ENCODE peak calls at places on chromosomes 13 and 19, in eight cellular contexts. Q is OCI-LY7, P is astrocyte, W is IMR-90, Z is mesendoderm, H is tibial artery, A is heart left ventricle, R is ovary. Y is an unnamed sample.

GRCh38 chr13:30581582-30581981 is 36.1 kb upstream of the USPL1 start:
- DNase-seq in Q (peak), P (no peak), W (peak), Z (peak), H (no peak), A (no peak), R (no peak), Y (no peak)

GRCh38 chr13:113528101-113528797 is 37.7 kb upstream of the DCUN1D2 start:
- DNase-seq in Q (no peak), P (no peak), W (no peak), Z (no peak), H (peak), A (no peak), R (no peak), Y (no peak)

GRCh38 chr19:37981785-37982475 is 74.9 kb downstream of the SIPA1L3 start:
- DNase-seq in Q (no peak), P (peak), W (peak), Z (no peak), H (peak), A (no peak), R (no peak), Y (no peak)

GRCh38 chr19:4457654-4458406 is at the start of gene UBXN6:
- DNase-seq in Q (peak), P (peak), W (peak), Z (peak), H (peak), A (peak), R (peak), Y (peak)

GRCh38 chr13:27960362-27961226 is 8.5 kb downstream of the CDX2 start:
- DNase-seq in Q (no peak), P (no peak), W (no peak), Z (peak), H (no peak), A (no peak), R (no peak), Y (peak)

GRCh38 chr19:5718032-5718578 is 1.8 kb downstream of the LONP1 start:
- DNase-seq in Q (no peak), P (peak), W (peak), Z (no peak), H (no peak), A (no peak), R (no peak), Y (peak)

GRCh38 chr19:13795595-13796300 is 505 bp downstream of the ZSWIM4 start:
- DNase-seq in Q (no peak), P (no peak), W (peak), Z (no peak), H (peak), A (no peak), R (peak), Y (no peak)

GRCh38 chr13:19860884-19861655 is 2.4 kb downstream of the ZMYM5 start:
- DNase-seq in Q (peak), P (peak), W (peak), Z (peak), H (no peak), A (no peak), R (no peak), Y (peak)

GRCh38 chr13:59641261-59641660 is 522.5 kb downstream of the DIAPH3 start:
- DNase-seq in Q (no peak), P (no peak), W (no peak), Z (peak), H (no peak), A (no peak), R (no peak), Y (no peak)

GRCh38 chr13:75481176-75482069 is 546 bp downstream of the TBC1D4 start:
- DNase-seq in Q (peak), P (no peak), W (no peak), Z (peak), H (peak), A (peak), R (peak), Y (no peak)

GRCh38 chr19:50705422-50706019 is 14.1 kb downstream of the SHANK1 start:
- DNase-seq in Q (peak), P (no peak), W (peak), Z (peak), H (no peak), A (no peak), R (no peak), Y (peak)

GRCh38 chr13:26168276-26168814 is 53.8 kb downstream of the RNF6 start:
- DNase-seq in Q (no peak), P (no peak), W (peak), Z (no peak), H (no peak), A (no peak), R (no peak), Y (peak)

GRCh38 chr13:41827507-41828213 is 133.2 kb downstream of the VWA8 start:
- DNase-seq in Q (no peak), P (peak), W (peak), Z (no peak), H (peak), A (no peak), R (peak), Y (peak)

GRCh38 chr19:39679791-39680168 is 24.1 kb downstream of the LGALS16 start:
- DNase-seq in Q (no peak), P (no peak), W (no peak), Z (no peak), H (no peak), A (no peak), R (no peak), Y (no peak)

GRCh38 chr13:60990032-60990733 is 425.5 kb downstream of the PCDH20 start:
- DNase-seq in Q (peak), P (no peak), W (no peak), Z (peak), H (no peak), A (no peak), R (no peak), Y (no peak)

GRCh38 chr13:76329004-76329403 is 557.2 kb downstream of the KCTD12 start:
- DNase-seq in Q (no peak), P (no peak), W (no peak), Z (no peak), H (no peak), A (no peak), R (no peak), Y (no peak)

GRCh38 chr19:38650180-38650775 is 2.8 kb downstream of the ACTN4 start:
- DNase-seq in Q (no peak), P (no peak), W (no peak), Z (no peak), H (no peak), A (no peak), R (no peak), Y (no peak)

GRCh38 chr13:91280806-91281205 is 66.7 kb upstream of the MIR17HG start:
- DNase-seq in Q (no peak), P (no peak), W (no peak), Z (no peak), H (no peak), A (no peak), R (no peak), Y (no peak)

GRCh38 chr13:45967589-45967988 is 85.0 kb downstream of the ZC3H13 start:
- DNase-seq in Q (no peak), P (no peak), W (no peak), Z (no peak), H (no peak), A (no peak), R (no peak), Y (no peak)
- H3K4me3 ChIP-seq in Q (no peak), P (no peak), W (no peak), Z (no peak), H (no peak), A (no peak), R (no peak), Y (no peak)

GRCh38 chr13:67229438-67230242 is 496 bp downstream of the PCDH9 start:
- DNase-seq in Q (peak), P (peak), W (peak), Z (peak), H (no peak), A (no peak), R (no peak), Y (peak)

GRCh38 chr13:67226686-67227085 is 3.5 kb downstream of the PCDH9 start:
- DNase-seq in Q (no peak), P (no peak), W (no peak), Z (no peak), H (no peak), A (no peak), R (no peak), Y (no peak)

GRCh38 chr13:67228909-67229308 is 1.2 kb downstream of the PCDH9 start:
- DNase-seq in Q (peak), P (peak), W (peak), Z (no peak), H (no peak), A (no peak), R (no peak), Y (no peak)

GRCh38 chr13:67227131-67227983 is 2.8 kb downstream of the PCDH9 start:
- DNase-seq in Q (no peak), P (no peak), W (no peak), Z (no peak), H (no peak), A (no peak), R (no peak), Y (no peak)

GRCh38 chr13:67228031-67228430 is 2.1 kb downstream of the PCDH9 start:
- DNase-seq in Q (no peak), P (no peak), W (no peak), Z (no peak), H (no peak), A (no peak), R (no peak), Y (no peak)
- H3K4me3 ChIP-seq in Q (peak), P (peak), W (no peak), Z (no peak), H (no peak), A (peak), R (no peak), Y (peak)

GRCh38 chr13:44989941-44990340 is 603 bp downstream of the GPALPP1 start:
- DNase-seq in Q (peak), P (no peak), W (no peak), Z (peak), H (no peak), A (no peak), R (no peak), Y (no peak)
- H3K4me3 ChIP-seq in Q (peak), P (peak), W (peak), Z (peak), H (peak), A (peak), R (peak), Y (peak)

GRCh38 chr13:112055417-112056206 is 11.3 kb upstream of the SOX1 start:
- DNase-seq in Q (no peak), P (no peak), W (no peak), Z (no peak), H (no peak), A (no peak), R (no peak), Y (no peak)

GRCh38 chr13:112055032-112055416 is 11.9 kb upstream of the SOX1 start:
- DNase-seq in Q (no peak), P (no peak), W (no peak), Z (no peak), H (no peak), A (no peak), R (no peak), Y (no peak)

GRCh38 chr13:112054616-112055015 is 12.3 kb upstream of the SOX1 start:
- DNase-seq in Q (no peak), P (no peak), W (no peak), Z (no peak), H (no peak), A (no peak), R (no peak), Y (no peak)

GRCh38 chr13:112053167-112053743 is 13.7 kb upstream of the SOX1 start:
- DNase-seq in Q (no peak), P (no peak), W (no peak), Z (peak), H (no peak), A (no peak), R (no peak), Y (no peak)

GRCh38 chr13:112053744-112054615 is 13.0 kb upstream of the SOX1 start:
- DNase-seq in Q (no peak), P (no peak), W (no peak), Z (no peak), H (no peak), A (no peak), R (no peak), Y (no peak)
- H3K4me3 ChIP-seq in Q (no peak), P (no peak), W (no peak), Z (no peak), H (no peak), A (no peak), R (no peak), Y (no peak)

DNA sequence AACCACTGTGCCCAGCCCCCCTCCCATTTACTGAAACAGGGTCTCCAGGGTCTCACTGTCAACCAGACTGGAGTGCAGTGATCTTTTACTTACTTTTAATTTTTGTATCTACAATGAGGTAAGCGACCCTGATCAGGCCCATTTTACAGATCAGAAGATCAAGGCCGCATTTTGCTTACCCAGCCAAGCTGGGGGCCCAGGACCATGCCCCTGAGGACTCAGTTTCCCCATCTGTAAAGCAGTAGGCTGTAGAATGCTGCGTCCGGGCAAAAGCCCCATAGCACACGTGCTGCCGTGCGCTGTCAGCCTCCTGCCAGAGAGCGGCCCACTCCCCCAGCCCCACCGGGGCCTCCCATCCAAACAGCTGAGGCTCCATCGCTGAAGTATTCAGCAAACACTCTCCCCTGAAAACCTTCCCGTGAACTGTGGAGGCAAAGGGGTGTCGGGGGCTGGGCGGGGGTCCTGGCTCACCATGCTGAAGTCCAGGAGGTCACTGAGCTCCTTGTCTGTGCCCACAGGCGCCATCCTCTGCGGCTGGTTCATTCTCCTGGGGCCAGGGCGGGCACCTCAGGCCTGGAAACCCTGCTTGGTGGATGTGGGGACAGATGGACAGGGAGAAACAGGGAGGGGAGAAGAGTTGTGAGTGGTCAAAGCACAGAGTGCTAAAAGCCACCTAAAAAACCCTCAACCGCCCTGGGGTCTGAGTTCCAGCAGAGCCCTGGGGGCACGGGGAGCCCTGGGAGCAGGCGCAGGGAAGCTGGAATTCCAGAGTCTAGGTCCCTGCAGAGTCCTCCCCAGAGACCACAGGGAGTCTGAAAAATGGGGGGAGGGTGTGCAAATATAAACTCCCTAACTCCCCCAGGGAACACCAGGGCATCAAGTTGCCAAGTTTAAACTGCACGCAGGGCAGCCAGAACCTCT is 2.4 kb downstream of the TCF3 start:
- DNase-seq in Q (no peak), P (no peak), W (no peak), Z (no peak), H (no peak), A (peak), R (peak), Y (no peak)
- H3K4me3 ChIP-seq in Q (peak), P (peak), W (peak), Z (no peak), H (peak), A (no peak), R (no peak), Y (peak)

GRCh38 chr19:41186971-41187883 is 5.8 kb upstream of the CYP2S1 start:
- DNase-seq in Q (no peak), P (no peak), W (no peak), Z (peak), H (no peak), A (no peak), R (no peak), Y (no peak)
- H3K4me3 ChIP-seq in Q (no peak), P (no peak), W (no peak), Z (no peak), H (no peak), A (no peak), R (no peak), Y (no peak)

Y was measured in brain microvascular endothelial cell.